ENCODE peak calls at places on chromosomes 3 and 15, in seven cellular contexts. E, T, Y, U, C, K and V are unnamed samples.

GRCh38 chr3:149576071-149576564 is 81.7 kb downstream of the WWTR1 start:
- DNase-seq in E (peak; percentile 86), T (no peak), Y (no peak), U (no peak), C (peak; percentile 51), K (peak; percentile 99), V (no peak)

GRCh38 chr3:76866729-76867461 is 173.0 kb upstream of the ROBO2 start:
- DNase-seq in E (no peak), T (no peak), Y (no peak), U (no peak), C (no peak), K (no peak), V (no peak)

GRCh38 chr3:15427981-15428380 is 583 bp downstream of the EAF1 start:
- DNase-seq in E (no peak), T (no peak), Y (no peak), U (peak; percentile 46), C (peak; percentile 35), K (no peak), V (no peak)

GRCh38 chr3:122014741-122015140 is 7.3 kb downstream of the ILDR1 start:
- DNase-seq in E (no peak), T (no peak), Y (no peak), U (no peak), C (no peak), K (no peak), V (peak; percentile 34)

GRCh38 chr15:78105541-78106241 is 13.3 kb downstream of the SH2D7 start:
- DNase-seq in E (no peak), T (peak; percentile 57), Y (no peak), U (peak; percentile 7), C (peak; percentile 35), K (peak; percentile 35), V (no peak)

GRCh38 chr3:51934991-51935885 is 6.5 kb downstream of the RRP9 start:
- DNase-seq in E (no peak), T (peak; percentile 45), Y (no peak), U (no peak), C (no peak), K (no peak), V (no peak)

GRCh38 chr3:17983106-17983505 is 240.7 kb upstream of the TBC1D5 start:
- DNase-seq in E (no peak), T (no peak), Y (no peak), U (no peak), C (no peak), K (no peak), V (no peak)

GRCh38 chr15:90818251-90819210 is 49.9 kb upstream of the FURIN start:
- DNase-seq in E (no peak), T (peak; percentile 74), Y (no peak), U (no peak), C (peak; percentile 22), K (no peak), V (peak; percentile 60)

GRCh38 chr3:15309662-15310335 is 22.6 kb downstream of the SH3BP5 start:
- DNase-seq in E (no peak), T (peak; percentile 58), Y (no peak), U (no peak), C (no peak), K (peak; percentile 85), V (no peak)

DNA sequence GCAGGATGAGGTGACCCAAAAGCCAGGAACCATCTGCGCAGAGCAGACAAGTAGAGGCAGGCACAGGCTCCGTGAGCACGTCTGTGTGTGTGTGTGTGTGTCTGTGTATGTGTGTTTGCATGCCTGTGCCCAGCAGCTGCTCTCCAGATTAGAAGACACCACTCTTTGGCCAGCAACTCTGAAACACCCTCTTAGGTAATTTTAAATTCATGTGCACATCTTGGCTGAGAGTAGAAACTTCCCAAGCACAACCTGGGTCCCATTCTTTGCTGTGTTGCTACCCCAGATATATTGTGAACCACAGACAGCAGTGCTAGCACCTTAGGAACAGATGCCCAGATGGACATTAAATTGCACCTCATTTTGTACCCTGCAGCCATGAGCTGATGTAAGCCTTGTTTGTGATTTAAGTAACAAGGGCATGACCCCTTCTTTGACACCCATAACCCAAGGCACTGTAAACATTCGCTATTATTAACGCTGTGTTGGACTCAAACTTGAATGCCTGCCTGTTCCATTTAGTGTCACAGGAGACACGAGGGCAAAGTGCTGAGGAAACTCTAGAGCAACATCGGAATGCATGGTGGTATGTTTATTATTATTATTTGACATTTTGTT is at the start of gene FILIP1L:
- DNase-seq in E (no peak), T (no peak), Y (no peak), U (no peak), C (peak; percentile 42), K (no peak), V (no peak)
- TF ChIP-seq POLR2AphosphoS5 in E (no peak), T (no peak), Y (no peak), U (no peak), C (no peak), K (no peak), V (no peak)

DNA sequence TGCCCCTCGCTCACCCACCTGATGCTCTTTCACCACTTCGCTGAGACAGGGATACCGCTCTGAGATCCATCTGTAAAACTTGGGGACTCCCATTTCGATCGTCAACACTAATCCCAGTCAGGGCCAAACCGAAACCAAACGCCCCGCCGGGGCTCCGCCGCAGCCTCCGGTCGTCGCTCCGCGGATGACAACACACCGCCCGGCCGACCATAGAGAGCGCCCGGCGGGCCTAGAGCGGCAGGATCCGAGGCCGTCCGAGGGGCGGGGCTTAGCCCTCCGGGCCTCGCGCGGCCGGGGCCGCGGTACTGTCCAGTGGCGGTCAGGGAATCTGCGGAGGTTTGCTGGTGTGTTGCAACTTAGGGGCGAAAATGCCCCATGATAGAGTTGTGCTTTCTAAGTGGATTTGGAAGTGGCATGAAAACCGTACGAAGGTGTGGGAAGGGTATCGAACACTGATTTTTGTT is at the start of gene XRN1:
- DNase-seq in E (peak; percentile 82), T (peak; percentile 96), Y (peak; percentile 92), U (peak; percentile 97), C (peak; percentile 86), K (peak; percentile 93), V (peak; percentile 95)
- TF ChIP-seq POLR2A in E (peak; percentile 65), T (peak; percentile 68), Y (peak; percentile 75), U (peak; percentile 85), C (peak; percentile 94), K (peak; percentile 95), V (peak; percentile 91)

GRCh38 chr15:52532427-52532826 is 3.7 kb upstream of the MYO5A start:
- DNase-seq in E (no peak), T (no peak), Y (no peak), U (no peak), C (no peak), K (no peak), V (no peak)
- TF ChIP-seq POLR2AphosphoS5 in E (no peak), T (no peak), Y (no peak), U (no peak), C (no peak), K (no peak), V (no peak)

GRCh38 chr3:98534168-98534567 is 2.4 kb downstream of the GPR15 start:
- DNase-seq in E (no peak), T (no peak), Y (no peak), U (no peak), C (no peak), K (no peak), V (no peak)

GRCh38 chr3:98532709-98533571 is 1.2 kb downstream of the GPR15 start:
- DNase-seq in E (no peak), T (no peak), Y (no peak), U (no peak), C (no peak), K (no peak), V (no peak)

GRCh38 chr3:98534734-98535133 is 3.0 kb downstream of the GPR15 start:
- DNase-seq in E (no peak), T (no peak), Y (no peak), U (no peak), C (no peak), K (no peak), V (no peak)

GRCh38 chr3:98540346-98540745 is 8.6 kb downstream of the GPR15 start:
- DNase-seq in E (no peak), T (no peak), Y (no peak), U (no peak), C (no peak), K (no peak), V (no peak)

GRCh38 chr3:98536456-98537017 is 4.8 kb downstream of the GPR15 start:
- DNase-seq in E (no peak), T (no peak), Y (no peak), U (no peak), C (no peak), K (no peak), V (no peak)
- TF ChIP-seq POLR2A in E (no peak), T (no peak), Y (no peak), U (no peak), C (no peak), K (no peak), V (peak; percentile 99)

DNA sequence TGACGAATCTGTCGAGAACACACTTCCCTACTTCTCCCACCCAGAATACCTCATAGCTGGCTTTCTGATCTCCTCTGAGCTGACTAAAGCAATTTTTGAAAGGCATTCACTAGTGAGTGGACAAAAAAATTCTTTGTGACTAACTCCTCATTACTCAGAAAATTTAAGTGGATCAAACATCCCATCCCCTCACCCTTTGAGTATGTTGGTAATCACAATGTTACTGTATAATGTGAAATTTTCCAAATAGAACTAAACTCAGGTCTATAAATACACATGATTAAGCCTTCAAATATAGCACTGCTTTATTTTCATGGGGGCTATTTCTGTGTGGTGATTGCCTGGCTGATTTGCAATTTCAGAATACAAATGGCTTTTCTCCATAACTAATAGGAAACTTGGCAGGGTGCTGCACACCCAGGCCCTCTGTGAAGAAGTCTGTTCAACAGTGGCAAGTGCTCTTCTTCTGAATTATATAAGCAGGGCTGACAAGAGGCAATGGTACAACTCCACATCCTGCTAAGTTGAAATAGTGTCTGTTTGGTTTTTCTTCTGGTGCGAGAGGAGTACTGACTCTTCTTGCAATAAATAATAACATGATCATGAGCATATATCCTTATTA is 46.0 kb upstream of the ACTC1 start:
- DNase-seq in E (no peak), T (no peak), Y (no peak), U (no peak), C (no peak), K (no peak), V (no peak)
- TF ChIP-seq POLR2AphosphoS5 in E (no peak), T (no peak), Y (no peak), U (no peak), C (no peak), K (no peak), V (no peak)

GRCh38 chr3:115146032-115146417 is 1.1 kb downstream of the ZBTB20 start:
- DNase-seq in E (peak; percentile 19), T (peak; percentile 68), Y (peak; percentile 39), U (peak; percentile 67), C (peak; percentile 59), K (peak; percentile 69), V (no peak)
- TF ChIP-seq POLR2A in E (no peak), T (peak; percentile 29), Y (peak; percentile 42), U (peak; percentile 52), C (peak; percentile 17), K (no peak), V (no peak)